ENCODE peak calls at places on chromosome 19, in eight cellular contexts. Q, R, H, M, W, J, N and Y are unnamed samples.

GRCh38 chr19:31074751-31075150 is 274.5 kb downstream of the TSHZ3 start:
- DNase-seq in Q (no peak), R (no peak), H (no peak), M (no peak), W (no peak), J (no peak), N (no peak), Y (no peak)

GRCh38 chr19:23055946-23056345 is 53.0 kb upstream of the ZNF728 start:
- DNase-seq in Q (no peak), R (no peak), H (no peak), M (no peak), W (no peak), J (no peak), N (no peak), Y (no peak)

GRCh38 chr19:32886241-32886640 is 16.7 kb upstream of the SLC7A9 start:
- DNase-seq in Q (no peak), R (no peak), H (no peak), M (no peak), W (no peak), J (no peak), N (no peak), Y (no peak)

GRCh38 chr19:16671652-16672274 is 10.8 kb downstream of the TMEM38A start:
- DNase-seq in Q (no peak), R (no peak), H (peak), M (no peak), W (no peak), J (peak), N (no peak), Y (no peak)

GRCh38 chr19:18020212-18021067 is 12.5 kb downstream of the ARRDC2 start:
- DNase-seq in Q (no peak), R (peak), H (no peak), M (peak), W (no peak), J (peak), N (peak), Y (peak)

GRCh38 chr19:11018179-11018578 is 57.3 kb downstream of the SMARCA4 start:
- DNase-seq in Q (no peak), R (no peak), H (no peak), M (no peak), W (no peak), J (peak), N (no peak), Y (no peak)

GRCh38 chr19:35764432-35765315 is 6.7 kb downstream of the PROSER3 start:
- DNase-seq in Q (no peak), R (no peak), H (no peak), M (no peak), W (no peak), J (no peak), N (no peak), Y (no peak)

GRCh38 chr19:16073988-16074387 is 2.3 kb upstream of the TPM4 start:
- DNase-seq in Q (no peak), R (no peak), H (no peak), M (no peak), W (no peak), J (no peak), N (no peak), Y (no peak)

GRCh38 chr19:56145698-56146097 is 4.6 kb downstream of the ZNF444 start:
- DNase-seq in Q (no peak), R (no peak), H (no peak), M (no peak), W (no peak), J (no peak), N (no peak), Y (no peak)

GRCh38 chr19:16436780-16437179 is 35.0 kb downstream of the EPS15L1 start:
- DNase-seq in Q (no peak), R (no peak), H (no peak), M (no peak), W (no peak), J (no peak), N (no peak), Y (no peak)

GRCh38 chr19:917323-918151 is at the start of gene KISS1R:
- DNase-seq in Q (peak), R (no peak), H (peak), M (no peak), W (no peak), J (no peak), N (peak), Y (peak)

GRCh38 chr19:46428278-46429141 is at the start of gene PNMA8C:
- DNase-seq in Q (peak), R (peak), H (peak), M (peak), W (no peak), J (no peak), N (peak), Y (peak)

GRCh38 chr19:16619456-16619855 is 8.5 kb downstream of the MED26 start:
- DNase-seq in Q (no peak), R (no peak), H (no peak), M (no peak), W (no peak), J (no peak), N (no peak), Y (no peak)

GRCh38 chr19:33098023-33098652 is 17.2 kb downstream of the GPATCH1 start:
- DNase-seq in Q (no peak), R (peak), H (no peak), M (peak), W (no peak), J (no peak), N (no peak), Y (no peak)

GRCh38 chr19:1241417-1242095 is at the start of gene ATP5F1D:
- DNase-seq in Q (peak), R (peak), H (peak), M (peak), W (no peak), J (peak), N (peak), Y (peak)

GRCh38 chr19:2982983-2983350 is 5.6 kb downstream of the TLE6 start:
- DNase-seq in Q (no peak), R (peak), H (peak), M (peak), W (peak), J (peak), N (peak), Y (peak)

GRCh38 chr19:13929340-13929739 is 8.9 kb downstream of the PODNL1 start:
- DNase-seq in Q (no peak), R (no peak), H (no peak), M (no peak), W (no peak), J (no peak), N (no peak), Y (no peak)

GRCh38 chr19:10260141-10260584 is 8.1 kb downstream of the MRPL4 start:
- DNase-seq in Q (peak), R (peak), H (no peak), M (no peak), W (no peak), J (no peak), N (no peak), Y (no peak)

GRCh38 chr19:54231077-54231931 is 8.5 kb upstream of the LILRB3 start:
- DNase-seq in Q (peak), R (peak), H (peak), M (peak), W (peak), J (peak), N (peak), Y (peak)

GRCh38 chr19:1156305-1156801 is 17.7 kb downstream of the SBNO2 start:
- DNase-seq in Q (no peak), R (no peak), H (no peak), M (peak), W (no peak), J (no peak), N (peak), Y (no peak)

GRCh38 chr19:42176649-42176989 is 40.9 kb downstream of the DEDD2 start:
- DNase-seq in Q (no peak), R (peak), H (peak), M (no peak), W (no peak), J (no peak), N (no peak), Y (peak)

GRCh38 chr19:46416077-46416709 is 2.8 kb upstream of the CCDC8 start:
- DNase-seq in Q (no peak), R (peak), H (peak), M (peak), W (peak), J (peak), N (peak), Y (no peak)

GRCh38 chr19:56837492-56837891 is 3.0 kb downstream of the PEG3 start:
- DNase-seq in Q (no peak), R (no peak), H (no peak), M (peak), W (peak), J (peak), N (peak), Y (no peak)

GRCh38 chr19:50173144-50173543 is 10.1 kb upstream of the IZUMO2 start:
- DNase-seq in Q (peak), R (no peak), H (no peak), M (no peak), W (no peak), J (peak), N (no peak), Y (no peak)

GRCh38 chr19:6267552-6268381 is 12.0 kb downstream of the MLLT1 start:
- DNase-seq in Q (no peak), R (no peak), H (no peak), M (no peak), W (no peak), J (no peak), N (no peak), Y (no peak)

GRCh38 chr19:34254552-34255432 is at the start of gene GARRE1:
- DNase-seq in Q (peak), R (no peak), H (peak), M (peak), W (no peak), J (peak), N (peak), Y (peak)

GRCh38 chr19:48354332-48354992 is 9.3 kb downstream of the TMEM143 start:
- DNase-seq in Q (no peak), R (no peak), H (no peak), M (no peak), W (no peak), J (no peak), N (no peak), Y (no peak)

GRCh38 chr19:1157931-1158884 is 15.9 kb downstream of the SBNO2 start:
- DNase-seq in Q (no peak), R (no peak), H (no peak), M (peak), W (no peak), J (no peak), N (no peak), Y (no peak)

GRCh38 chr19:42051166-42052115 is 18.6 kb downstream of the GRIK5 start:
- DNase-seq in Q (peak), R (peak), H (no peak), M (no peak), W (no peak), J (no peak), N (no peak), Y (no peak)

GRCh38 chr19:893775-894090 is 449 bp downstream of the RNU6-9 start:
- DNase-seq in Q (no peak), R (no peak), H (no peak), M (no peak), W (no peak), J (no peak), N (no peak), Y (no peak)

GRCh38 chr19:16584825-16585801 is 12.9 kb upstream of the SLC35E1 start:
- DNase-seq in Q (peak), R (no peak), H (no peak), M (no peak), W (no peak), J (no peak), N (no peak), Y (no peak)

GRCh38 chr19:309206-309565 is 18.0 kb upstream of the PLPP2 start:
- DNase-seq in Q (no peak), R (no peak), H (no peak), M (no peak), W (no peak), J (no peak), N (no peak), Y (no peak)

GRCh38 chr19:32219392-32219791 is 126.0 kb upstream of the ZNF507 start:
- DNase-seq in Q (no peak), R (no peak), H (no peak), M (no peak), W (no peak), J (no peak), N (no peak), Y (no peak)

GRCh38 chr19:16096281-16096855 is 15.3 kb upstream of the RAB8A start:
- DNase-seq in Q (no peak), R (no peak), H (no peak), M (no peak), W (no peak), J (no peak), N (no peak), Y (no peak)

GRCh38 chr19:4108767-4109625 is 14.9 kb downstream of the MAP2K2 start:
- DNase-seq in Q (peak), R (no peak), H (no peak), M (no peak), W (no peak), J (no peak), N (no peak), Y (peak)

GRCh38 chr19:33404506-33404905 is 31.0 kb downstream of the CEBPG start:
- DNase-seq in Q (no peak), R (no peak), H (no peak), M (peak), W (no peak), J (no peak), N (no peak), Y (no peak)

GRCh38 chr19:343451-343931 is 1.1 kb downstream of the MIER2 start:
- DNase-seq in Q (no peak), R (peak), H (no peak), M (no peak), W (no peak), J (no peak), N (peak), Y (no peak)

GRCh38 chr19:14482112-14482941 is 7.2 kb upstream of the PTGER1 start:
- DNase-seq in Q (no peak), R (no peak), H (no peak), M (no peak), W (no peak), J (no peak), N (no peak), Y (no peak)

GRCh38 chr19:17538684-17539287 is 16.7 kb upstream of the COLGALT1 start:
- DNase-seq in Q (peak), R (no peak), H (no peak), M (no peak), W (no peak), J (no peak), N (no peak), Y (no peak)

DNA sequence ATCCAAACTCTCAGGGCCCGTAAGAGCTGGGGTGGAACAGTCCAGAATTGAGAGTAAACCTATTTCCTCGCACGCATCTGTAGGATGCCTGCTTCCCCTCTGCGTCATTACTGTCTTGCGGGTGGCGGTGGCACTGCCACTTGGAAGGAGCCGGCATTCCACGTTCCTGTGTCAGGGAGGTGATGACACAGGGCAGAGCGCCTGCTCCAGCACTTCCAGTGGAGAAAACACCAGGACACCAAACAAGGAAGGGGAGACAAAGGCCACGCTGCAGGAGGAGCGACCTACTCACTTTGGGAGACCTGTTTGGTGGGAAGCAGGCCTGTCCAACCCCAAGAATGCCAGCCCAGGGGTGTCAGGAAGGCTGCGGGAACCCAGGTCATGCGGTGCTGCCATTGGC is 37.1 kb downstream of the PBX4 start:
- DNase-seq in Q (no peak), R (no peak), H (no peak), M (no peak), W (no peak), J (no peak), N (no peak), Y (no peak)
- TF ChIP-seq CTCF in Q (no peak), R (no peak), H (no peak), M (no peak), W (no peak), J (no peak), N (no peak), Y (no peak)

GRCh38 chr19:7994114-7994513 is 11.3 kb downstream of the ELAVL1 start:
- DNase-seq in Q (no peak), R (no peak), H (peak), M (no peak), W (no peak), J (no peak), N (no peak), Y (no peak)
- TF ChIP-seq CTCF in Q (peak), R (no peak), H (no peak), M (no peak), W (no peak), J (no peak), N (no peak), Y (no peak)

GRCh38 chr19:53015159-53015558 is 1.4 kb downstream of the ERVV-1 start:
- DNase-seq in Q (no peak), R (no peak), H (no peak), M (no peak), W (no peak), J (no peak), N (no peak), Y (no peak)

GRCh38 chr19:53015730-53016129 is 2.0 kb downstream of the ERVV-1 start:
- DNase-seq in Q (no peak), R (no peak), H (no peak), M (no peak), W (no peak), J (no peak), N (no peak), Y (no peak)

GRCh38 chr19:53019684-53020083 is 6.0 kb downstream of the ERVV-1 start:
- DNase-seq in Q (no peak), R (no peak), H (peak), M (no peak), W (no peak), J (peak), N (no peak), Y (no peak)
- TF ChIP-seq CTCF in Q (no peak), R (no peak), H (peak), M (no peak), W (no peak), J (no peak), N (peak), Y (no peak)

GRCh38 chr19:44752816-44753618 is 4.5 kb downstream of the BCL3 start:
- DNase-seq in Q (peak), R (peak), H (peak), M (peak), W (peak), J (peak), N (peak), Y (peak)
- TF ChIP-seq CTCF in Q (no peak), R (no peak), H (no peak), M (peak), W (no peak), J (no peak), N (peak), Y (no peak)

DNA sequence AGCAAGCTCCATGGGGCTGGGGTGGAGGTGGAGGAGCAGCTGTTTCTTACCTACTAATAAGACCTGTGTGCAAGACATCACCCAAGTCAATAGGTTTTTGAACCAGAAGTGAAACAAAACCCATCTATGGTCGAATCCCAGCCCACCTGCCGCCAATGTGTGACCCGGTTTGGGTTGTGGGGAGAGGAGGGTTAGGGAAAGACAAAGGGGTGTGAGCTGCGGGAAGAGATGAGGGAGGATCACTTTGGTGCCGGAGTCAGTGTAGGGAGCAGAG is 641 bp downstream of the LPAR2 start:
- DNase-seq in Q (no peak), R (no peak), H (no peak), M (no peak), W (no peak), J (no peak), N (no peak), Y (no peak)
- TF ChIP-seq CTCF in Q (no peak), R (no peak), H (no peak), M (no peak), W (no peak), J (no peak), N (no peak), Y (no peak)

GRCh38 chr19:24159707-24160106 is 72.7 kb downstream of the ZNF254 start:
- DNase-seq in Q (peak), R (peak), H (no peak), M (no peak), W (no peak), J (no peak), N (peak), Y (no peak)
- TF ChIP-seq CTCF in Q (peak), R (peak), H (peak), M (peak), W (no peak), J (peak), N (peak), Y (no peak)